ENCODE peak calls at places on chromosomes 4 and X, in six cellular contexts. One of them, this sample, is unnamed.

GRCh38 chr4:114964016-114964415 is 149.4 kb downstream of the NDST4 start:
- DNase-seq in tibial artery: no peak
- DNase-seq in right atrium auricular region: no peak
- DNase-seq in fibroblast of lung: no peak
- DNase-seq in left ventricle myocardium inferior: no peak
- DNase-seq in fibroblast of pulmonary artery: no peak
- DNase-seq in this sample: no peak

GRCh38 chrX:148333989-148334388 is 166.4 kb upstream of the AFF2 start:
- DNase-seq in tibial artery: no peak
- DNase-seq in right atrium auricular region: no peak
- DNase-seq in fibroblast of lung: no peak
- DNase-seq in left ventricle myocardium inferior: no peak
- DNase-seq in fibroblast of pulmonary artery: no peak
- DNase-seq in this sample: no peak

GRCh38 chr4:135408109-135408508 is 1206.5 kb upstream of the PABPC4L start:
- DNase-seq in tibial artery: no peak
- DNase-seq in right atrium auricular region: no peak
- DNase-seq in fibroblast of lung: no peak
- DNase-seq in left ventricle myocardium inferior: no peak
- DNase-seq in fibroblast of pulmonary artery: no peak
- DNase-seq in this sample: no peak

GRCh38 chrX:39456894-39457600 is 640.7 kb downstream of the BCOR start:
- DNase-seq in tibial artery: no peak
- DNase-seq in right atrium auricular region: no peak
- DNase-seq in fibroblast of lung: peak
- DNase-seq in left ventricle myocardium inferior: no peak
- DNase-seq in fibroblast of pulmonary artery: peak
- DNase-seq in this sample: no peak

GRCh38 chr4:76670631-76671030 is 227.3 kb downstream of the SOWAHB start:
- DNase-seq in tibial artery: no peak
- DNase-seq in right atrium auricular region: no peak
- DNase-seq in fibroblast of lung: no peak
- DNase-seq in left ventricle myocardium inferior: no peak
- DNase-seq in fibroblast of pulmonary artery: no peak
- DNase-seq in this sample: no peak

GRCh38 chr4:155769092-155769491 is 10.3 kb downstream of the GUCY1B1 start:
- DNase-seq in tibial artery: no peak
- DNase-seq in right atrium auricular region: no peak
- DNase-seq in fibroblast of lung: no peak
- DNase-seq in left ventricle myocardium inferior: no peak
- DNase-seq in fibroblast of pulmonary artery: no peak
- DNase-seq in this sample: no peak

GRCh38 chr4:173231916-173232315 is 63.3 kb downstream of the GALNT7 start:
- DNase-seq in tibial artery: no peak
- DNase-seq in right atrium auricular region: no peak
- DNase-seq in fibroblast of lung: peak
- DNase-seq in left ventricle myocardium inferior: no peak
- DNase-seq in fibroblast of pulmonary artery: peak
- DNase-seq in this sample: no peak

GRCh38 chr4:121951570-121952110 is at the start of gene TRPC3:
- DNase-seq in tibial artery: no peak
- DNase-seq in right atrium auricular region: no peak
- DNase-seq in fibroblast of lung: peak
- DNase-seq in left ventricle myocardium inferior: peak
- DNase-seq in fibroblast of pulmonary artery: no peak
- DNase-seq in this sample: no peak

GRCh38 chrX:46630141-46630540 is 56.6 kb downstream of the CHST7 start:
- DNase-seq in tibial artery: no peak
- DNase-seq in right atrium auricular region: no peak
- DNase-seq in fibroblast of lung: peak
- DNase-seq in left ventricle myocardium inferior: no peak
- DNase-seq in fibroblast of pulmonary artery: no peak
- DNase-seq in this sample: no peak

GRCh38 chr4:25437951-25438350 is 60.9 kb downstream of the ANAPC4 start:
- DNase-seq in tibial artery: peak
- DNase-seq in right atrium auricular region: peak
- DNase-seq in fibroblast of lung: no peak
- DNase-seq in left ventricle myocardium inferior: no peak
- DNase-seq in fibroblast of pulmonary artery: no peak
- DNase-seq in this sample: no peak

GRCh38 chr4:81405900-81406401 is 65.8 kb downstream of the RASGEF1B start:
- DNase-seq in tibial artery: no peak
- DNase-seq in right atrium auricular region: no peak
- DNase-seq in fibroblast of lung: peak
- DNase-seq in left ventricle myocardium inferior: no peak
- DNase-seq in fibroblast of pulmonary artery: peak
- DNase-seq in this sample: no peak

GRCh38 chrX:112851161-112851779 is 10.6 kb upstream of the AMOT start:
- DNase-seq in tibial artery: no peak
- DNase-seq in right atrium auricular region: no peak
- DNase-seq in fibroblast of lung: no peak
- DNase-seq in left ventricle myocardium inferior: no peak
- DNase-seq in fibroblast of pulmonary artery: no peak
- DNase-seq in this sample: no peak

DNA sequence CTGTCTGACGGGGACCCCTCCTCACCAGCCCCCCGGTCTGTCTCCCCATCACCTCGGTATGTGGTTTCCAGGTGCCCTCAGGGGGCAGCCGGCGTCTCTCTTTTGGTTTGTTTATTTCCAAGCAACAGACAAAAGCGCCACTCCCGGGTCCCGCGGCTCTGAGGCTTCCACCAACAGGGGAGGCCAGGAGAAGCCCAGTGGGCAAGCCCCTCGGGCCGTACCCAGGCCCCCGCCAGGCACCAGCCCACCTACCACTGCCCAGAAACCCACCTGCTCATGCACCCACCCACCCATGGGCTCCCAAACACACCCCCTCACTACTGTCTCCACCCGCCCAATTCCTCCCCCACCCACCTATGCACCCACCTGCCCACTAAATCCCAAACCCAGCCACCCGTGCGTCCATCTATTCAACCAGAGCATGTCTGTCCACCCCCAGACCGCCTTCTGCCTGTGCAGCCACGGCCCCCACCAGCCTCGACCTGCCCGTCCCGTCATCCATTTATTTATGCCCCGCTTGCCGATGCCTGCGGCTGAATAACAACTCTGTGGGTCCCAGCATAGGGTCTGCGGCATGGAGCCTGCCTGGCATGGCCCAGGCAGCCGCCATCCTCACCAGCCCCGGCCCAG is 129.8 kb downstream of the FAM53A start:
- DNase-seq in tibial artery: no peak
- DNase-seq in right atrium auricular region: no peak
- DNase-seq in fibroblast of lung: no peak
- DNase-seq in left ventricle myocardium inferior: no peak
- DNase-seq in fibroblast of pulmonary artery: no peak
- DNase-seq in this sample: no peak
- H3K4me3 ChIP-seq in tibial artery: no peak
- H3K4me3 ChIP-seq in right atrium auricular region: no peak
- H3K4me3 ChIP-seq in fibroblast of lung: no peak
- H3K4me3 ChIP-seq in left ventricle myocardium inferior: no peak
- H3K4me3 ChIP-seq in fibroblast of pulmonary artery: no peak
- H3K4me3 ChIP-seq in this sample: no peak

DNA sequence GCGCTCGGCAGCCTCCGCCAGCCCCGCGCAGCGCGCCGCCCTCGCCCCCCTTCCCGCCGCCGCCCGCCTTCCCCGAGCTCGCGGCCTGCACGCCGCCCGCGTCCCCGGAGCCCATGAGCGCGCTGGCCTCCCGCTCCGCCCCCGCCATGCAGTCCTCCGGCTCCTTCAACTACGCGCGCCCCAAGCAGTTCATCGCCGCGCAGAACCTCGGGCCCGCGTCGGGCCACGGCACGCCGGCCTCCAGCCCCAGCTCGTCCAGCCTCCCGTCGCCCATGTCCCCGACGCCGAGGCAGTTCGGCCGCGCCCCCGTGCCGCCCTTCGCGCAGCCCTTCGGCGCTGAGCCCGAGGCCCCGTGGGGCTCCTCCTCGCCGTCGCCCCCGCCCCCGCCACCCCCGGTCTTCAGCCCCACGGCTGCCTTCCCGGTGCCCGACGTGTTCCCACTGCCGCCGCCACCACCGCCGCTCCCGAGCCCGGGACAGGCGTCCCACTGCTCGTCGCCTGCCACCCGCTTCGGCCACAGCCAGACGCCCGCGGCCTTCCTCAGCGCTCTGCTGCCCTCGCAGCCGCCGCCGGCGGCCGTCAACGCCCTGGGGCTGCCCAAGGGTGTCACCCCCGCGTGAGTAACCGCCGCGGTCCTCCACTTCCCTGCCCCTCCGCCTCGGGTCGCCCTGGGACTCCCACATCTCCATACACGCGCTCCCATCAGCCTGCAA is 132.1 kb downstream of the CBR4 start:
- DNase-seq in tibial artery: peak
- DNase-seq in right atrium auricular region: no peak
- DNase-seq in fibroblast of lung: no peak
- DNase-seq in left ventricle myocardium inferior: peak
- DNase-seq in fibroblast of pulmonary artery: no peak
- DNase-seq in this sample: no peak
- H3K4me3 ChIP-seq in tibial artery: peak
- H3K4me3 ChIP-seq in right atrium auricular region: peak
- H3K4me3 ChIP-seq in fibroblast of lung: peak
- H3K4me3 ChIP-seq in left ventricle myocardium inferior: peak
- H3K4me3 ChIP-seq in fibroblast of pulmonary artery: peak
- H3K4me3 ChIP-seq in this sample: no peak

GRCh38 chr4:109385260-109385659 is 48.4 kb upstream of the SEC24B start:
- DNase-seq in tibial artery: no peak
- DNase-seq in right atrium auricular region: no peak
- DNase-seq in fibroblast of lung: no peak
- DNase-seq in left ventricle myocardium inferior: no peak
- DNase-seq in fibroblast of pulmonary artery: no peak
- DNase-seq in this sample: no peak

GRCh38 chr4:109395694-109396093 is 37.9 kb upstream of the SEC24B start:
- DNase-seq in tibial artery: no peak
- DNase-seq in right atrium auricular region: no peak
- DNase-seq in fibroblast of lung: no peak
- DNase-seq in left ventricle myocardium inferior: no peak
- DNase-seq in fibroblast of pulmonary artery: no peak
- DNase-seq in this sample: no peak

GRCh38 chr4:109389367-109390118 is 44.1 kb upstream of the SEC24B start:
- DNase-seq in tibial artery: no peak
- DNase-seq in right atrium auricular region: no peak
- DNase-seq in fibroblast of lung: no peak
- DNase-seq in left ventricle myocardium inferior: peak
- DNase-seq in fibroblast of pulmonary artery: no peak
- DNase-seq in this sample: no peak

GRCh38 chr4:109390369-109390768 is 43.2 kb upstream of the SEC24B start:
- DNase-seq in tibial artery: no peak
- DNase-seq in right atrium auricular region: no peak
- DNase-seq in fibroblast of lung: no peak
- DNase-seq in left ventricle myocardium inferior: no peak
- DNase-seq in fibroblast of pulmonary artery: no peak
- DNase-seq in this sample: no peak
- H3K4me3 ChIP-seq in tibial artery: no peak
- H3K4me3 ChIP-seq in right atrium auricular region: no peak
- H3K4me3 ChIP-seq in fibroblast of lung: no peak
- H3K4me3 ChIP-seq in left ventricle myocardium inferior: no peak
- H3K4me3 ChIP-seq in fibroblast of pulmonary artery: no peak
- H3K4me3 ChIP-seq in this sample: no peak

GRCh38 chrX:129759576-129760061 is 20.1 kb upstream of the SASH3 start:
- DNase-seq in tibial artery: no peak
- DNase-seq in right atrium auricular region: no peak
- DNase-seq in fibroblast of lung: peak
- DNase-seq in left ventricle myocardium inferior: no peak
- DNase-seq in fibroblast of pulmonary artery: peak
- DNase-seq in this sample: peak
- H3K4me3 ChIP-seq in tibial artery: no peak
- H3K4me3 ChIP-seq in right atrium auricular region: no peak
- H3K4me3 ChIP-seq in fibroblast of lung: no peak
- H3K4me3 ChIP-seq in left ventricle myocardium inferior: no peak
- H3K4me3 ChIP-seq in fibroblast of pulmonary artery: no peak
- H3K4me3 ChIP-seq in this sample: no peak